ENCODE peak calls at places on chromosomes 13 and 19, in seven cellular contexts. D is activated CD4-positive, alpha-beta T cell treated with anti-CD3 and anti-CD28 coated beads, Interleukin-2, amount 50 U/mL, for 1 hour; Y is glutamatergic neuron; M is AG09309; N is activated naive CD8-positive, alpha-beta T cell treated with anti-CD3 and anti-CD28 coated beads, Interleukin-2, amount 50 U/mL, for 16 hours; J is EL; B is CD4-positive, alpha-beta T cell. I is an unnamed sample.

GRCh38 chr13:63161219-63161618 is 1745.6 kb upstream of the PCDH20 start:
- DNase-seq in D (no peak), Y (no peak), M (no peak), N (no peak), J (no peak), B (no peak), I (no peak)

GRCh38 chr13:108981407-108981806 is 352.0 kb downstream of the MYO16 start:
- DNase-seq in D (no peak), Y (no peak), M (no peak), N (no peak), J (no peak), B (no peak), I (no peak)

GRCh38 chr13:60329221-60329983 is 67.6 kb upstream of the TDRD3 start:
- DNase-seq in D (no peak), Y (peak; percentile 57), M (no peak), N (no peak), J (peak; percentile 25), B (no peak), I (peak; percentile 8)

GRCh38 chr19:18000480-18000980 is 7.4 kb upstream of the ARRDC2 start:
- DNase-seq in D (no peak), Y (no peak), M (no peak), N (no peak), J (no peak), B (no peak), I (no peak)

GRCh38 chr13:74910399-74910798 is 571.6 kb downstream of the TBC1D4 start:
- DNase-seq in D (no peak), Y (no peak), M (no peak), N (no peak), J (no peak), B (no peak), I (no peak)

GRCh38 chr19:33394006-33394722 is 20.7 kb downstream of the CEBPG start:
- DNase-seq in D (no peak), Y (no peak), M (peak; percentile 52), N (no peak), J (peak; percentile 89), B (no peak), I (no peak)

GRCh38 chr13:29131881-29132668 is 311.9 kb downstream of the MTUS2 start:
- DNase-seq in D (no peak), Y (no peak), M (no peak), N (no peak), J (no peak), B (no peak), I (no peak)

GRCh38 chr13:76636881-76637280 is 249.3 kb downstream of the KCTD12 start:
- DNase-seq in D (no peak), Y (no peak), M (no peak), N (no peak), J (no peak), B (no peak), I (no peak)

GRCh38 chr19:58570770-58571574 is 2.2 kb downstream of the MZF1 start:
- DNase-seq in D (no peak), Y (no peak), M (no peak), N (no peak), J (no peak), B (no peak), I (no peak)

GRCh38 chr19:15443838-15444237 is 5.9 kb downstream of the WIZ start:
- DNase-seq in D (no peak), Y (no peak), M (no peak), N (no peak), J (no peak), B (no peak), I (peak; percentile 47)

GRCh38 chr19:53132231-53132991 is at the start of gene ZNF415:
- DNase-seq in D (peak; percentile 8), Y (peak; percentile 87), M (no peak), N (no peak), J (peak; percentile 81), B (peak; percentile 53), I (peak; percentile 87)

I was measured in G401.